ENCODE peak calls at places on chromosomes 7 and 10, in five cellular contexts. One of them, this sample, is unnamed.

GRCh38 chr7:13641699-13642098 is 347.8 kb downstream of the ETV1 start:
- DNase-seq in thoracic aorta: no peak
- DNase-seq in ovary: no peak
- DNase-seq in CD8-positive, alpha-beta memory T cell: no peak
- DNase-seq in iPS DF 6.9: no peak
- DNase-seq in this sample: no peak

GRCh38 chr7:51455513-51455912 is 138.9 kb upstream of the COBL start:
- DNase-seq in thoracic aorta: no peak
- DNase-seq in ovary: no peak
- DNase-seq in iPS DF 6.9: no peak
- DNase-seq in CD8-positive, alpha-beta memory T cell: no peak
- DNase-seq in this sample: no peak

GRCh38 chr10:78618050-78618449 is 450.7 kb upstream of the ZMIZ1 start:
- DNase-seq in CD8-positive, alpha-beta memory T cell: no peak
- DNase-seq in ovary: no peak
- DNase-seq in thoracic aorta: no peak
- DNase-seq in iPS DF 6.9: no peak
- DNase-seq in this sample: no peak

GRCh38 chr10:131938681-131939080 is 37.9 kb downstream of the PPP2R2D start:
- DNase-seq in iPS DF 6.9: no peak
- DNase-seq in ovary: no peak
- DNase-seq in CD8-positive, alpha-beta memory T cell: no peak
- DNase-seq in thoracic aorta: no peak
- DNase-seq in this sample: peak

GRCh38 chr10:21372651-21373410 is 152.7 kb downstream of the SKIDA1 start:
- DNase-seq in CD8-positive, alpha-beta memory T cell: no peak
- DNase-seq in thoracic aorta: peak
- DNase-seq in ovary: peak
- DNase-seq in iPS DF 6.9: no peak
- DNase-seq in this sample: no peak

GRCh38 chr10:31322647-31323046 is 3.6 kb downstream of the ZEB1 start:
- DNase-seq in thoracic aorta: no peak
- DNase-seq in ovary: no peak
- DNase-seq in CD8-positive, alpha-beta memory T cell: no peak
- DNase-seq in iPS DF 6.9: no peak
- DNase-seq in this sample: no peak

GRCh38 chr7:1597791-1598190 is 28.0 kb upstream of the PSMG3 start:
- DNase-seq in ovary: no peak
- DNase-seq in iPS DF 6.9: no peak
- DNase-seq in CD8-positive, alpha-beta memory T cell: no peak
- DNase-seq in thoracic aorta: no peak
- DNase-seq in this sample: no peak

GRCh38 chr7:90917536-90917935 is 321.4 kb downstream of the CDK14 start:
- DNase-seq in iPS DF 6.9: no peak
- DNase-seq in ovary: no peak
- DNase-seq in CD8-positive, alpha-beta memory T cell: no peak
- DNase-seq in thoracic aorta: no peak
- DNase-seq in this sample: no peak

GRCh38 chr10:87753995-87754866 is 63.8 kb downstream of the ATAD1 start:
- DNase-seq in iPS DF 6.9: no peak
- DNase-seq in ovary: no peak
- DNase-seq in CD8-positive, alpha-beta memory T cell: no peak
- DNase-seq in thoracic aorta: no peak
- DNase-seq in this sample: no peak

GRCh38 chr10:15158972-15159371 is 9.5 kb downstream of the NMT2 start:
- DNase-seq in thoracic aorta: no peak
- DNase-seq in iPS DF 6.9: no peak
- DNase-seq in CD8-positive, alpha-beta memory T cell: no peak
- DNase-seq in ovary: no peak
- DNase-seq in this sample: no peak

GRCh38 chr10:75632750-75633462 is 201.5 kb downstream of the LRMDA start:
- DNase-seq in ovary: no peak
- DNase-seq in CD8-positive, alpha-beta memory T cell: no peak
- DNase-seq in iPS DF 6.9: no peak
- DNase-seq in thoracic aorta: no peak
- DNase-seq in this sample: no peak

DNA sequence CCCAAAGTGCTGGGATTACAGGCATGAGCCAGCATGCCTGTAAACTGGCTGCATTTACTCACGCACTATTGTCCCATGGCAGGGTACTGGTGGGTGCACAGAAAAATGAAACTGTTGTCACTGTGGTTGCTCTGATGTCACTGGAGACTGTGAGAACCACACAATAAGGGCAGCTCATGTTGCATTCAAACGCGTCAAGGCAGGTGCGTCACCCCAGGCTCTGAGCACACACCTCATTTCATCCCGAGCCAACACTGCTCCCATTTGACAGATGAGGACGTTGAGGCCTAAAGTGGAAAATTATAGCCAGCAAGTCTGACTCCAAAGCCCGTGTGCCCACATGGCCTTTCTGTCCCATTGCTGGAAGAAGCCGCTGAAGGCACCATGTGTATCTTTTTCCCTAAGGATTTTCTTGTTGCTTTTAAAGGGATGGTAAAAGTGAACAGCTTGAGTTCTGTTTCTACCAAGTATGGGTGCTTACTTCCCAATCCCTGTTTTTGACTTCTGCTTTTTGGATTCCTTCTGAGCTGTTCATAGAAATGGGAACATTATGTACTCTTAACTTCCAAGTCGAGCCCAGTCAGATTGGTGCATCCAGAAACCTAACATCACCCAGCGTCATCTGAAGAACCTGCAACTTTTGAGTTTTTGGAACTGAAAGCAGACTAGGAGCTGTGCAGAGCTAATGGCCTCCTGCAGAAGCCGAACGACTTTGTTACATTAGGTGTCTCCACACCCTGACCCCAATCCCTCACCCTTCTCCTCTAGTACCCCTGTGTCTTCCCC is 60.1 kb upstream of the CARD11 start:
- DNase-seq in ovary: no peak
- DNase-seq in thoracic aorta: no peak
- DNase-seq in iPS DF 6.9: no peak
- DNase-seq in CD8-positive, alpha-beta memory T cell: no peak
- DNase-seq in this sample: no peak
- H3K27ac ChIP-seq in ovary: no peak
- H3K27ac ChIP-seq in thoracic aorta: peak
- H3K27ac ChIP-seq in iPS DF 6.9: no peak
- H3K27ac ChIP-seq in CD8-positive, alpha-beta memory T cell: no peak
- H3K27ac ChIP-seq in this sample: no peak

GRCh38 chr7:85699482-85699881 is 512.6 kb upstream of the SEMA3D start:
- DNase-seq in CD8-positive, alpha-beta memory T cell: no peak
- DNase-seq in thoracic aorta: no peak
- DNase-seq in iPS DF 6.9: no peak
- DNase-seq in ovary: no peak
- DNase-seq in this sample: no peak
- H3K27ac ChIP-seq in CD8-positive, alpha-beta memory T cell: no peak
- H3K27ac ChIP-seq in thoracic aorta: no peak
- H3K27ac ChIP-seq in iPS DF 6.9: no peak
- H3K27ac ChIP-seq in ovary: no peak
- H3K27ac ChIP-seq in this sample: no peak

GRCh38 chr7:137881607-137882260 is 35.0 kb upstream of the DGKI start:
- DNase-seq in iPS DF 6.9: no peak
- DNase-seq in thoracic aorta: no peak
- DNase-seq in CD8-positive, alpha-beta memory T cell: no peak
- DNase-seq in ovary: no peak
- DNase-seq in this sample: no peak

GRCh38 chr7:137882261-137882668 is 35.5 kb upstream of the DGKI start:
- DNase-seq in thoracic aorta: peak
- DNase-seq in iPS DF 6.9: no peak
- DNase-seq in ovary: no peak
- DNase-seq in CD8-positive, alpha-beta memory T cell: no peak
- DNase-seq in this sample: no peak

GRCh38 chr7:137885623-137886022 is 38.8 kb upstream of the DGKI start:
- DNase-seq in thoracic aorta: no peak
- DNase-seq in iPS DF 6.9: no peak
- DNase-seq in CD8-positive, alpha-beta memory T cell: no peak
- DNase-seq in ovary: no peak
- DNase-seq in this sample: no peak

GRCh38 chr7:137880432-137880831 is 33.7 kb upstream of the DGKI start:
- DNase-seq in thoracic aorta: no peak
- DNase-seq in iPS DF 6.9: no peak
- DNase-seq in ovary: no peak
- DNase-seq in CD8-positive, alpha-beta memory T cell: no peak
- DNase-seq in this sample: no peak

DNA sequence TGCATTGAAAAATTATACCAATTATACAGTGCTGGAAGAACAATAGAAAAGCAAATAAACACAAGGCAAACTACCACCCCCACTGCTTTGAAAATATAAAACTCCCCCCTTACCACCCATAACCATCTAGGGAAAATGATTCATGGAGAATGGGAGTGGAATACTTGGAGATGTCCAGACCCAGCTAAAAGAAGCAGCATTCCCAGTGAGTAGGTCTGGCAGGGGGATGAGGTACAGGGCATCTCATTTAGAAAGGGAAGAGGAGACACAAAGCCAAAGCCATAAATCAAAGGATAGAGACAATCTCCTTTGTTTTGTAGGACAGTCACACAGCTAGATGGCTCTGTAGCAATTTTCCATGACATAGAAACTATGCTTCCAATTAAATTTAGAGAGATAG is 36.0 kb upstream of the DGKI start:
- DNase-seq in CD8-positive, alpha-beta memory T cell: no peak
- DNase-seq in thoracic aorta: no peak
- DNase-seq in iPS DF 6.9: no peak
- DNase-seq in ovary: no peak
- DNase-seq in this sample: no peak
- H3K27ac ChIP-seq in CD8-positive, alpha-beta memory T cell: peak
- H3K27ac ChIP-seq in thoracic aorta: peak
- H3K27ac ChIP-seq in iPS DF 6.9: no peak
- H3K27ac ChIP-seq in ovary: no peak
- H3K27ac ChIP-seq in this sample: no peak

GRCh38 chr10:25068152-25069058 is 52.0 kb downstream of the THNSL1 start:
- DNase-seq in iPS DF 6.9: peak
- DNase-seq in thoracic aorta: no peak
- DNase-seq in ovary: no peak
- DNase-seq in CD8-positive, alpha-beta memory T cell: no peak
- DNase-seq in this sample: no peak
- H3K27ac ChIP-seq in iPS DF 6.9: no peak
- H3K27ac ChIP-seq in thoracic aorta: no peak
- H3K27ac ChIP-seq in ovary: no peak
- H3K27ac ChIP-seq in CD8-positive, alpha-beta memory T cell: no peak
- H3K27ac ChIP-seq in this sample: no peak

GRCh38 chr7:16880469-16881034 is 1.2 kb downstream of the AGR3 start:
- DNase-seq in ovary: no peak
- DNase-seq in iPS DF 6.9: no peak
- DNase-seq in CD8-positive, alpha-beta memory T cell: no peak
- DNase-seq in thoracic aorta: no peak
- DNase-seq in this sample: no peak

GRCh38 chr7:16883918-16884317 is 2.1 kb upstream of the AGR3 start:
- DNase-seq in thoracic aorta: no peak
- DNase-seq in iPS DF 6.9: no peak
- DNase-seq in ovary: no peak
- DNase-seq in CD8-positive, alpha-beta memory T cell: no peak
- DNase-seq in this sample: no peak

DNA sequence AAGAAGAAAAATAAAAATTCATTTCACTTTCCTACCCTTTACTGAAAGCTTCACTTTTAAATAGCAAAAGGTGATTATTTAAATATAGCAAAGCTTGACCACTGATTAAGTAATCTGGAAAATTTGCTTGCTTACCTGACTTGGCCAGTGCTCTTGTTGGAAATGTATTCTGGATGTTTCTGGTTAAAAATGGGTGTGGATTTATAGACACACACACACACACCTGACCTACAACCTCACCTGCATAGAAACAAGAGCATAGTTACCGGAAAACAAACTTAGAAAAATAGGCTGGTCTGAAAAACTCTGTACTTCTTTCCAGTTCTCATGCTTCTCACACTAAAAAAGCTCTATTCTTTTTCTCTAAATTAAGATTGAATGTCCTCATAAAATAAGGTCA is at the start of gene AGR3:
- DNase-seq in thoracic aorta: no peak
- DNase-seq in ovary: no peak
- DNase-seq in iPS DF 6.9: no peak
- DNase-seq in CD8-positive, alpha-beta memory T cell: no peak
- DNase-seq in this sample: peak
- H3K27ac ChIP-seq in thoracic aorta: no peak
- H3K27ac ChIP-seq in ovary: no peak
- H3K27ac ChIP-seq in iPS DF 6.9: no peak
- H3K27ac ChIP-seq in CD8-positive, alpha-beta memory T cell: no peak
- H3K27ac ChIP-seq in this sample: peak

DNA sequence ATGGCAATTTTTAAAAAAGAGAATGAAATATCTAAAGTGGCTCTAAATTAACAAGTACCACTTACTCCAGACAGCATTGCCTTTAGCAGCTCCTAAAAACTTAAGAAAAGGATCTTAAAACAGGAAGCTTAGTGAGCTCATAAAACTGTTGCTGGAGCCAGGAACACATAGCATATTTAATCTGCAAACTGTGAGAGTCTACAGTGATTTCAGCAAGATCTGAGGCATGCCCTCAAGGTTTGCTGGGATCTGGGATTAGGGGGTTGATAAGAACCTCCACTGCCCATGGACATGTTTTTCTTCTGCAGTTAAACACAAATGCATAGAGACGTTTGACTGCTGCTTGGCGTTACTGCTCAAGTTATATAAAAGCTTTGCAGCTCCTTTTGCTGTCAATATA is 3.8 kb downstream of the GLI3 start:
- DNase-seq in thoracic aorta: no peak
- DNase-seq in CD8-positive, alpha-beta memory T cell: no peak
- DNase-seq in ovary: no peak
- DNase-seq in iPS DF 6.9: no peak
- DNase-seq in this sample: no peak
- H3K27ac ChIP-seq in thoracic aorta: no peak
- H3K27ac ChIP-seq in CD8-positive, alpha-beta memory T cell: no peak
- H3K27ac ChIP-seq in ovary: no peak
- H3K27ac ChIP-seq in iPS DF 6.9: no peak
- H3K27ac ChIP-seq in this sample: no peak

DNA sequence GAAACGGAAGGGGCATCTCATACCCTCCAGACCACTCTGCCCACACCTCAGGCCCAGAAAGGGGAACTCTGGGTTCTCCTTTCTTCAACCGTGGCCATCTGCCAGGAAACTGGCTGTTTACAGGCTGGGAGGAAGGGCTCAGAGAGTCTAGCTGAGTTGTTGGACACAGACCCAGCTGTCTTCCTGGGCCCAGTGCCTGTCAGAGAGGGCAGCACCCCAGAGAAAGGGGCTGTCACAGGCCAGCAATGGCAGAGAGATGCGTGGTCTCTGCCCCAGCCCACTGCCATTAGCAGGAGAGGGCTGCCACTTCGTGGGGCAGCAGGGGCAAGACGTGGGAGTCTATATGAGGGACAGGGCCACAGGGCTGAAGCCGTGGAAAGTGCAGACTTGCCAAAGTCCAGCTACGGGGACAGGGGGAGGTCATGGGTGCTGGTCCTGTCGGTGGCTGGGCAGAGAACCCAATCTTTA is 11.0 kb downstream of the GRID1 start:
- DNase-seq in iPS DF 6.9: no peak
- DNase-seq in thoracic aorta: no peak
- DNase-seq in ovary: no peak
- DNase-seq in CD8-positive, alpha-beta memory T cell: no peak
- DNase-seq in this sample: no peak
- H3K27ac ChIP-seq in iPS DF 6.9: no peak
- H3K27ac ChIP-seq in thoracic aorta: no peak
- H3K27ac ChIP-seq in ovary: no peak
- H3K27ac ChIP-seq in CD8-positive, alpha-beta memory T cell: no peak
- H3K27ac ChIP-seq in this sample: no peak

GRCh38 chr10:2759203-2759602 is 308.1 kb upstream of the PFKP start:
- DNase-seq in ovary: no peak
- DNase-seq in CD8-positive, alpha-beta memory T cell: no peak
- DNase-seq in iPS DF 6.9: no peak
- DNase-seq in thoracic aorta: no peak
- DNase-seq in this sample: no peak
- H3K27ac ChIP-seq in ovary: no peak
- H3K27ac ChIP-seq in CD8-positive, alpha-beta memory T cell: no peak
- H3K27ac ChIP-seq in iPS DF 6.9: no peak
- H3K27ac ChIP-seq in thoracic aorta: no peak
- H3K27ac ChIP-seq in this sample: no peak

GRCh38 chr7:77415474-77415821 is 701 bp downstream of the GSAP start:
- DNase-seq in thoracic aorta: no peak
- DNase-seq in iPS DF 6.9: no peak
- DNase-seq in ovary: no peak
- DNase-seq in CD8-positive, alpha-beta memory T cell: no peak
- DNase-seq in this sample: peak
- H3K27ac ChIP-seq in thoracic aorta: peak
- H3K27ac ChIP-seq in iPS DF 6.9: no peak
- H3K27ac ChIP-seq in ovary: peak
- H3K27ac ChIP-seq in CD8-positive, alpha-beta memory T cell: peak
- H3K27ac ChIP-seq in this sample: peak

This sample was measured in pancreas.